ENCODE peak calls at places on chromosomes 16 and 17, in four cellular contexts. Z is NCI-H2029, K is retina, Q is ovary. H is an unnamed sample.

GRCh38 chr17:53722407-53722806 is 100.3 kb upstream of the KIF2B start:
- DNase-seq in K (no peak), Q (no peak), Z (no peak), H (peak; percentile 92)

GRCh38 chr17:32876414-32877163 is at the start of gene MYO1D:
- DNase-seq in K (peak; percentile 77), Z (no peak), Q (peak; percentile 57), H (no peak)

GRCh38 chr17:48809182-48809581 is 7.8 kb downstream of the TTLL6 start:
- DNase-seq in K (no peak), Z (no peak), Q (no peak), H (no peak)

GRCh38 chr17:70848785-70849184 is 679.5 kb downstream of the KCNJ2 start:
- DNase-seq in K (no peak), Q (no peak), Z (no peak), H (peak; percentile 34)

GRCh38 chr16:54246454-54246821 is 40.1 kb downstream of the IRX3 start:
- DNase-seq in Q (no peak), Z (no peak), K (no peak), H (no peak)

GRCh38 chr16:52563767-52564611 is 17.0 kb upstream of the TOX3 start:
- DNase-seq in Z (no peak), Q (no peak), K (no peak), H (no peak)

GRCh38 chr16:66548868-66549267 is 1.1 kb downstream of the TK2 start:
- DNase-seq in Q (no peak), Z (no peak), K (no peak), H (no peak)

GRCh38 chr16:50610331-50611262 is 62.4 kb downstream of the NKD1 start:
- DNase-seq in K (peak; percentile 39), Q (no peak), Z (no peak), H (no peak)

GRCh38 chr16:6020162-6020980 is 922.8 kb upstream of the EEF2KMT start:
- DNase-seq in K (peak; percentile 57), Q (no peak), Z (no peak), H (no peak)